ENCODE peak calls at places on chromosomes 2 and 18, in nine cellular contexts. T is endothelial cell, C is coronary artery, E is neural progenitor cell, Y is astrocyte of the spinal cord, O is AG10803, V is NB4, Q is fibroblast of mammary gland, F is neural crest cell. H is an unnamed sample.

GRCh38 chr2:186113284-186113683 is 372.8 kb upstream of the ZC3H15 start:
- DNase-seq in T (no peak), V (no peak), Q (no peak), F (no peak), Y (no peak), O (no peak), C (no peak), E (no peak), H (no peak)

GRCh38 chr2:142076319-142076718 is 54.5 kb downstream of the LRP1B start:
- DNase-seq in C (no peak), T (no peak), F (no peak), E (no peak), V (no peak), O (no peak), Q (no peak), Y (no peak), H (no peak)

GRCh38 chr2:238117199-238118154 is 17.3 kb downstream of the ESPNL start:
- DNase-seq in E (no peak), Y (no peak), T (no peak), F (no peak), C (no peak), Q (peak; percentile 20), O (peak; percentile 38), V (no peak), H (no peak)

GRCh38 chr18:2981212-2981728 is 31.7 kb downstream of the LPIN2 start:
- DNase-seq in O (peak; percentile 82), F (no peak), T (no peak), E (no peak), Q (peak; percentile 97), V (no peak), C (no peak), Y (peak; percentile 90), H (no peak)

GRCh38 chr2:11967946-11968465 is 221.6 kb downstream of the LPIN1 start:
- DNase-seq in Q (peak; percentile 72), T (no peak), O (peak; percentile 49), F (no peak), V (no peak), Y (peak; percentile 36), E (peak; percentile 5), C (no peak), H (no peak)

GRCh38 chr2:28716265-28716865 is 35.3 kb upstream of the PPP1CB start:
- DNase-seq in F (no peak), T (no peak), V (peak; percentile 93), Y (peak; percentile 92), O (peak; percentile 89), C (peak; percentile 80), Q (peak; percentile 98), E (no peak), H (no peak)

GRCh38 chr18:49499046-49499637 is 12.1 kb upstream of the C18orf32 start:
- DNase-seq in T (no peak), E (peak; percentile 33), C (no peak), Y (no peak), Q (no peak), V (no peak), F (no peak), O (no peak), H (no peak)

GRCh38 chr2:171432206-171432968 is 1.4 kb downstream of the METTL8 start:
- DNase-seq in V (peak; percentile 44), O (no peak), T (no peak), Q (no peak), E (no peak), Y (no peak), F (no peak), C (no peak), H (no peak)

GRCh38 chr2:105487142-105488069 is 88.6 kb upstream of the FHL2 start:
- DNase-seq in E (no peak), O (peak; percentile 93), C (no peak), Q (peak; percentile 91), V (no peak), F (no peak), T (no peak), Y (peak; percentile 95), H (no peak)

GRCh38 chr2:121159291-121160144 is 125.5 kb downstream of the TFCP2L1 start:
- DNase-seq in T (no peak), C (no peak), O (no peak), E (no peak), Q (no peak), Y (no peak), V (no peak), F (no peak), H (no peak)

GRCh38 chr2:151992582-151992981 is 106.3 kb downstream of the CACNB4 start:
- DNase-seq in O (no peak), E (no peak), Y (no peak), Q (no peak), T (no peak), F (no peak), C (no peak), V (no peak), H (no peak)
- TF ChIP-seq CTCF in O (no peak), E (no peak), Y (no peak), Q (no peak), T (no peak), F (no peak), C (no peak), V (no peak), H (no peak)

GRCh38 chr2:25521665-25522387 is 151.6 kb downstream of the DTNB start:
- DNase-seq in V (peak; percentile 85), C (no peak), T (peak; percentile 9), O (peak; percentile 77), F (no peak), Q (peak; percentile 84), Y (peak; percentile 75), E (peak; percentile 48), H (no peak)

GRCh38 chr2:25523060-25523459 is 150.3 kb downstream of the DTNB start:
- DNase-seq in C (no peak), F (no peak), T (no peak), Q (no peak), O (no peak), V (no peak), E (no peak), Y (no peak), H (no peak)

GRCh38 chr2:25524507-25524906 is 148.9 kb downstream of the DTNB start:
- DNase-seq in Y (no peak), V (no peak), E (no peak), T (no peak), O (no peak), Q (no peak), C (no peak), F (no peak), H (no peak)

GRCh38 chr2:25517701-25518100 is 155.7 kb downstream of the DTNB start:
- DNase-seq in T (no peak), Y (no peak), E (no peak), V (no peak), Q (no peak), F (no peak), O (no peak), C (no peak), H (no peak)

DNA sequence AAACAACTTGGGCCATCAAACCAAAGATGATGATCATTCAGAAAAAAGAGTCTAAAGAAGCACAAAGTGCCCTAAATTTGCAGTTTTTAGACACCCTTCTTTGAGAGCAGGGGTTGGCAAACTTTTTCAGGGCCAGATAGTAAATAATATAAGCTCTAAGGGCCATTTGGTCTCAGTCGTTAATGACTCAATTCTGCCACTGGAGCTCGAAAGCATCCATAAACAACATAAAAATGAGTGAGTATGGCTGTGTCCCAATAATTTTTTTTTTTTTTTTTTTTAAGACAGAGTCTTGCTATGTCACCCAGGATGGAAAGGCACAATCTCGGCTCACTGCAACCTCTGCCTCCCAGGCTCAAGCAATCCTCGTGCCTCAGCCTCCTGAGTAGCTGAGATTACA is 152.3 kb downstream of the DTNB start:
- DNase-seq in Q (peak; percentile 17), O (peak; percentile 3), F (no peak), Y (no peak), V (no peak), E (no peak), T (no peak), C (no peak), H (no peak)
- TF ChIP-seq CTCF in Q (no peak), O (no peak), F (no peak), Y (no peak), V (no peak), E (no peak), T (no peak), C (no peak), H (no peak)

GRCh38 chr2:1542971-1543370 is 129.7 kb downstream of the TPO start:
- DNase-seq in Q (no peak), V (no peak), C (no peak), F (no peak), O (no peak), T (no peak), Y (no peak), E (no peak), H (no peak)

GRCh38 chr2:1541812-1542211 is 128.5 kb downstream of the TPO start:
- DNase-seq in T (no peak), E (no peak), F (no peak), O (no peak), V (no peak), Q (no peak), Y (no peak), C (no peak), H (no peak)

GRCh38 chr2:1544478-1545069 is 131.3 kb downstream of the TPO start:
- DNase-seq in C (no peak), Y (peak; percentile 31), V (no peak), T (no peak), O (peak; percentile 56), E (no peak), Q (peak; percentile 55), F (no peak), H (no peak)

GRCh38 chr2:1546023-1546591 is 132.8 kb downstream of the TPO start:
- DNase-seq in F (peak; percentile 68), E (peak; percentile 71), Q (peak; percentile 64), Y (peak; percentile 58), O (peak; percentile 59), V (peak; percentile 63), T (peak; percentile 72), C (no peak), H (peak; percentile 73)

GRCh38 chr2:1543776-1544477 is 130.7 kb downstream of the TPO start:
- DNase-seq in E (no peak), C (no peak), O (no peak), Y (no peak), T (no peak), Q (no peak), F (no peak), V (no peak), H (no peak)
- TF ChIP-seq CTCF in E (no peak), C (no peak), O (no peak), Y (no peak), T (no peak), Q (no peak), F (no peak), V (no peak), H (no peak)

GRCh38 chr2:225008935-225009334 is 33.3 kb downstream of the DOCK10 start:
- DNase-seq in T (peak; percentile 30), O (no peak), E (peak; percentile 62), V (peak; percentile 59), C (no peak), Y (no peak), F (no peak), Q (no peak), H (peak; percentile 16)
- TF ChIP-seq CTCF in T (peak; percentile 35), O (peak; percentile 29), E (peak; percentile 82), V (peak; percentile 80), C (no peak), Y (peak; percentile 45), F (peak; percentile 62), Q (peak; percentile 47), H (peak; percentile 54)

GRCh38 chr2:33673937-33674336 is 74.8 kb upstream of the FAM98A start:
- DNase-seq in Q (peak; percentile 31), O (peak; percentile 1), F (no peak), E (no peak), V (peak; percentile 23), Y (peak; percentile 24), C (no peak), T (no peak), H (no peak)
- TF ChIP-seq CTCF in Q (peak; percentile 33), O (peak; percentile 39), F (peak; percentile 71), E (peak; percentile 52), V (peak; percentile 18), Y (peak; percentile 41), C (no peak), T (peak; percentile 25), H (peak; percentile 45)

GRCh38 chr2:116952254-116952653 is 862.2 kb upstream of the DDX18 start:
- DNase-seq in V (peak; percentile 26), E (peak; percentile 42), C (no peak), Q (no peak), T (no peak), Y (no peak), F (no peak), O (no peak), H (no peak)
- TF ChIP-seq CTCF in V (peak; percentile 52), E (peak; percentile 67), C (no peak), Q (no peak), T (peak; percentile 38), Y (peak; percentile 26), F (peak; percentile 53), O (no peak), H (peak; percentile 13)

H was measured in nephron progenitor cell.